ENCODE peak calls at places on chromosome 22, in seven cellular contexts. Z, T, N, J, O, E and H are unnamed samples. For H3K4me1, the result is how much of the 10 kb centered on the place peaks cover.

GRCh38 chr22:27851974-27852713 is 50.6 kb upstream of the MN1 start:
- DNase-seq in E (no peak), N (peak), O (peak), T (no peak), Z (peak), J (no peak), H (no peak)

GRCh38 chr22:31496007-31496734 is at the start of gene SFI1:
- DNase-seq in T (peak), Z (peak), E (peak), O (peak), N (peak), J (peak), H (peak)

GRCh38 chr22:49349181-49349835 is 478.4 kb downstream of the BRD1 start:
- DNase-seq in O (no peak), N (no peak), T (peak), Z (no peak), E (peak), J (no peak), H (no peak)

GRCh38 chr22:42683599-42684283 is 34.5 kb upstream of the CYB5R3 start:
- DNase-seq in E (no peak), N (peak), Z (peak), T (peak), O (no peak), J (no peak), H (no peak)

GRCh38 chr22:42820075-42820763 is 36.9 kb downstream of the ARFGAP3 start:
- DNase-seq in T (no peak), Z (no peak), N (peak), O (no peak), E (no peak), J (peak), H (no peak)

GRCh38 chr22:49491726-49492125 is 335.9 kb downstream of the BRD1 start:
- DNase-seq in N (no peak), O (peak), J (no peak), T (no peak), E (no peak), Z (no peak), H (no peak)

GRCh38 chr22:33914699-33915098 is 5.6 kb downstream of the LARGE1 start:
- DNase-seq in Z (no peak), T (no peak), O (no peak), E (no peak), J (no peak), N (no peak), H (no peak)

GRCh38 chr22:44901301-44901700 is 108.5 kb downstream of the PHF21B start:
- DNase-seq in N (peak), Z (no peak), E (no peak), T (no peak), O (no peak), J (no peak), H (no peak)

GRCh38 chr22:26709617-26710390 is 52.4 kb downstream of the MIAT start:
- DNase-seq in J (no peak), N (peak), Z (no peak), T (no peak), O (no peak), E (no peak), H (no peak)

GRCh38 chr22:35749808-35750207 is 32.1 kb downstream of the APOL5 start:
- DNase-seq in N (no peak), Z (no peak), O (no peak), E (no peak), T (no peak), J (no peak), H (no peak)

GRCh38 chr22:27409299-27409698 is 392.3 kb downstream of the MN1 start:
- DNase-seq in T (no peak), Z (no peak), N (no peak), O (no peak), J (no peak), E (no peak), H (no peak)

GRCh38 chr22:43449205-43449830 is 37.5 kb downstream of the MPPED1 start:
- DNase-seq in Z (no peak), E (peak), O (no peak), T (peak), N (no peak), J (no peak), H (no peak)

GRCh38 chr22:34903416-34903815 is 162.5 kb upstream of the ISX start:
- DNase-seq in N (no peak), O (no peak), Z (no peak), E (no peak), T (no peak), J (no peak), H (no peak)

GRCh38 chr22:22139364-22139763 is 105.2 kb upstream of the VPREB1 start:
- DNase-seq in J (no peak), O (no peak), E (no peak), Z (no peak), T (no peak), N (no peak), H (no peak)

GRCh38 chr22:50530857-50531545 is 1.2 kb upstream of the TYMP start:
- DNase-seq in Z (peak), N (peak), T (peak), J (peak), O (peak), E (peak), H (peak)

GRCh38 chr22:49667236-49667635 is 160.4 kb downstream of the BRD1 start:
- DNase-seq in N (no peak), T (no peak), J (no peak), Z (peak), O (peak), E (peak), H (no peak)

GRCh38 chr22:27990879-27991278 is 71.8 kb upstream of the PITPNB start:
- DNase-seq in J (no peak), N (peak), T (peak), Z (peak), E (peak), O (peak), H (peak)

GRCh38 chr22:37063436-37064420 is 12.2 kb downstream of the KCTD17 start:
- DNase-seq in E (no peak), Z (peak), J (no peak), N (no peak), O (no peak), T (no peak), H (no peak)

GRCh38 chr22:27041745-27042144 is 384.4 kb downstream of the MIAT start:
- DNase-seq in O (no peak), J (no peak), N (no peak), E (no peak), T (no peak), Z (no peak), H (peak)

GRCh38 chr22:24219750-24220149 is 25.1 kb downstream of the GGT5 start:
- DNase-seq in T (no peak), O (no peak), Z (no peak), N (no peak), E (no peak), J (no peak), H (no peak)

GRCh38 chr22:27634043-27634442 is 167.5 kb downstream of the MN1 start:
- DNase-seq in O (no peak), J (no peak), N (no peak), T (peak), Z (no peak), E (no peak), H (peak)

GRCh38 chr22:12601870-12602779 is 2925.9 kb upstream of the OR11H1 start:
- DNase-seq in N (no peak), T (peak), E (no peak), O (no peak), J (no peak), Z (peak), H (peak)

DNA sequence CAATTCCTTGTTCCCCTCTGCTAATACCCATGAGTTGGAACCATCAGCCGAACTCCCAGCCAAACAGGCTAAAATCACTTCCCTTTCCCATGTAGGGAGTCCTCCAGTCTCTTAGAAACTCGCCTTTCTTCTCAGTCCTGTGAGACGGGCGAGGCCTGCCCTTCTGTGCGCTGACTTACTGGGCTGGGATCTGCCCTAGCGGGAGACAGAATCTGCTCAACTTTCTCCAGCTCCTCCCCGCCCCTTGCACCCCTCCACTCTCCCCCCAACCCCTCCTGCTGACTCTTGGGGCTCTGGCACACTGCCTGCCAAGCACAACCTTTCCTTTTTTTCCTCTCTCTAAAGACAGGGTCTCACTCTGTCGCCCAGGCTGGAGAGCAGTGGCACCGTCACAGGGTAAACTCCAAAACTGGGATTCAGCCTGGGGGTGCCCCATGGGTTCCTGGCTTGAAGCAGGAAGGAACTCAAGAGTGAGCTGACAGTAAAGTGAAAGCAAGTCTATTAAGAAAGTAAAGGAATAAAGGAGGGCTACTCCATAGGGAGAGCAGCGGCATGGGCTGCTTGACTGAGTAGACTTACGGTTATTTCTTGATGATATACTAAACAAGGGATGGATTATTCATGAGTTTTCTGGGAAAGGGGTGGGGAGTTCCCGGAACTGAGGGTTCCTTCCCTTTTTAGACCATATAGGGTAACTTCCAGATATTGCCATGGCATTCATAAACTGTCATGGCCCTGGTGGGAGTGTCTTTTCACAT is 53.1 kb upstream of the EMID1 start:
- DNase-seq in N (no peak), O (peak), J (no peak), E (peak), Z (no peak), T (peak), H (peak)
- H3K4me1 ChIP-seq in N (under half), O (under half), J (under half), E (under half), Z (under half), T (under half), H (under half)

GRCh38 chr22:20230777-20231420 is 37.2 kb downstream of the RTN4R start:
- DNase-seq in J (no peak), T (no peak), Z (no peak), E (no peak), N (no peak), O (no peak), H (no peak)
- H3K4me1 ChIP-seq in J (under half), T (under half), Z (under half), E (under half), N (under half), O (under half), H (under half)

DNA sequence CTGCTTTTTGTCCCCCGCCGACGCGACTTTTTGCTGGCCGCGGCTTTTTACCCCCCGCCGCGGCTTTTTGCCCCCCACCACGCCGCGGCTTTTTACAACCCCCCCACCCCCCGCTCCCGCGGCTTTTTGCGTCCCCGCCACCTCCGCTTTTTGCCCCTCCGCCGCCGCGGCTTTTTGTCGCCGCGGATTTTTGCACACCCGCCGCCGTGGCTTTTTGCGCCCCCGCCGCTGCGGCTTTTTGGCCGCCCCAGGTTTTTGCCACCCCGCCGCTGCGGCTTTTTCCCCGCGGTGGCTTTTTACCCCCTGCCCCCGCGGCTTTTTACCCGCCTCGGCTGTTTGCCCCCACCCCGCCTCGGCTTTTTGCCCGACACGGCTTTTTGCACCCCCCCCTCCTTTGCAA is 205.5 kb downstream of the CCT8L2 start:
- DNase-seq in J (no peak), E (no peak), T (peak), N (no peak), O (no peak), Z (no peak), H (no peak)
- H3K4me1 ChIP-seq in J (under half), E (under half), T (under half), N (under half), O (under half), Z (under half), H (under half)

DNA sequence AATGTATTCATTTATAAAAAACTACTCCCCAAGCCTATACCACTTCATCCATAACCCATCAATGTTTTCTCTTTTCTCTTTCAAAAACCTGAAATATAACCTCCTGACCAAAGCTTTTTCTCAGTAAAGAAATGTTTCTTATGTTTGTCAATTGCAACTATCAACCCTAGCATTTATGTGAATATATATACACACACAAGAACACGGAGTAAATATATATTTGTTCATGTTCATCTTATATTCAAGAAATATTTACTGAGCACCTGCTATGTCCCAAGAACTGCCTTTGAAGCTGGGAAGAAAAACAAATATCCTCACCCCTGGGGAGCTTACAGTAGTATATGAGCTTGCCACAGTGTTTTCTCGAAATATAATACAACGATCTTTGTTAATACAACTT is 3.5 kb downstream of the MRTFA start:
- DNase-seq in O (no peak), Z (no peak), J (no peak), T (no peak), E (no peak), N (no peak), H (no peak)
- H3K4me1 ChIP-seq in O (under half), Z (under half), J (under half), T (under half), E (under half), N (under half), H (under half)

GRCh38 chr22:46737976-46738641 is at the start of gene CERK:
- DNase-seq in E (peak), Z (peak), J (no peak), N (peak), T (peak), O (peak), H (peak)
- H3K4me1 ChIP-seq in E (under half), Z (half or more), J (under half), N (under half), T (under half), O (half or more), H (under half)

DNA sequence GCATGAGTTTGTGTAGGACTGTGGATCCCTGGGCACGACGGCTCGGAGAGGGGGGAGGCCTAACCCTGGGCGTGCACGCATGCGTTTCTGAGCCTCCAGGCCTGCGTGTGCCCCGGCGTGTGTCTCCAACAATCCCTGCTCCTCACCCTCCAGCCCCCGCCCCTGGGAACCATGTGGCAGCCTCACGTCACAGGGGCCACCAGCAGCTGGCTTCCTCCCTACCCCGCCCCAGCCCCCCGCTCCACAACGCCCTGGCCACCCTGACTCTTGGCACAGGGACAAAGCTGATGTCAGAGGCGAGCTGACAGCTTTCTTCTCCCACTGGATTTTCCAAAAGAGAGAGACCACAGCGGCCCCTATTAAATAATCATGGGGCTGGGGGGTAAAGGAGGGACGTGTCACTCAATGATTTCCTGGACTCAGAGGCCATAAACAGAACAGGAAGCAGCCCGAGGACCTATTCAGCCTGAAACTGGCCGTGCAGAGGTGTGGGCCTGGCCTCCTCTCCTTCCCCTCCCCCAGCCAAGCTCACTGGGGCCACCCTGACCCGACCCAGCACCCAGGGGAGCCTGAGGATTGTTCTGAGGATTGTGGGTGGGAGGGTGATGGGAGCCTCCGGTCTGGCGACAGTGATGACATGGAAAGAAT is 6.8 kb upstream of the LIF start:
- DNase-seq in Z (peak), O (no peak), T (peak), J (no peak), N (peak), E (no peak), H (peak)
- H3K4me1 ChIP-seq in Z (under half), O (under half), T (under half), J (under half), N (under half), E (under half), H (under half)

GRCh38 chr22:40178417-40179409 is 988 bp downstream of the TNRC6B start:
- DNase-seq in O (no peak), N (peak), J (peak), Z (no peak), E (peak), T (no peak), H (no peak)

GRCh38 chr22:40179535-40179934 is 1.8 kb downstream of the TNRC6B start:
- DNase-seq in O (no peak), N (peak), E (no peak), J (no peak), Z (no peak), T (no peak), H (no peak)

GRCh38 chr22:40181323-40181722 is 3.6 kb downstream of the TNRC6B start:
- DNase-seq in Z (no peak), O (no peak), E (no peak), N (peak), T (no peak), J (no peak), H (no peak)

GRCh38 chr22:40182231-40182835 is 4.6 kb downstream of the TNRC6B start:
- DNase-seq in E (no peak), O (no peak), N (peak), T (no peak), J (no peak), Z (no peak), H (no peak)

GRCh38 chr22:40180403-40180802 is 2.7 kb downstream of the TNRC6B start:
- DNase-seq in T (no peak), J (no peak), O (no peak), N (peak), Z (no peak), E (no peak), H (no peak)
- H3K4me1 ChIP-seq in T (under half), J (under half), O (half or more), N (half or more), Z (half or more), E (under half), H (under half)

GRCh38 chr22:32534252-32535215 is 59.9 kb downstream of the FBXO7 start:
- DNase-seq in N (peak), T (peak), J (no peak), E (no peak), O (peak), Z (peak), H (no peak)
- H3K4me1 ChIP-seq in N (under half), T (under half), J (under half), E (under half), O (under half), Z (under half), H (under half)

GRCh38 chr22:32828150-32828549 is 26.6 kb downstream of the TIMP3 start:
- DNase-seq in Z (no peak), E (no peak), O (no peak), J (no peak), N (no peak), T (no peak), H (no peak)
- H3K4me1 ChIP-seq in Z (half or more), E (under half), O (half or more), J (under half), N (under half), T (under half), H (under half)

GRCh38 chr22:38110863-38111852 is 674 bp upstream of the BAIAP2L2 start:
- DNase-seq in O (no peak), E (peak), T (peak), Z (no peak), N (peak), J (no peak), H (no peak)
- H3K4me1 ChIP-seq in O (under half), E (under half), T (under half), Z (under half), N (under half), J (under half), H (under half)